ENCODE peak calls at places on chromosome 7, in five cellular contexts. L, Y, Q, B and W are unnamed samples.

GRCh38 chr7:149552778-149553177 is 55.2 kb upstream of the ZNF746 start:
- DNase-seq in L (no peak), Y (no peak), Q (no peak), B (no peak), W (no peak)

GRCh38 chr7:75583255-75583654 is 91.1 kb downstream of the SPDYE5 start:
- DNase-seq in L (no peak), Y (no peak), Q (no peak), B (no peak), W (no peak)

GRCh38 chr7:18638594-18639452 is 143.3 kb downstream of the HDAC9 start:
- DNase-seq in L (no peak), Y (peak; percentile 44), Q (peak; percentile 64), B (peak; percentile 82), W (peak; percentile 37)

GRCh38 chr7:37531225-37531624 is 82.6 kb upstream of the ELMO1 start:
- DNase-seq in L (no peak), Y (no peak), Q (no peak), B (no peak), W (no peak)

GRCh38 chr7:135385209-135385608 is 124.7 kb downstream of the CNOT4 start:
- DNase-seq in L (no peak), Y (peak; percentile 63), Q (peak; percentile 44), B (peak; percentile 70), W (peak; percentile 42)

GRCh38 chr7:83413425-83413824 is 235.5 kb downstream of the SEMA3E start:
- DNase-seq in L (no peak), Y (peak; percentile 60), Q (peak; percentile 23), B (peak; percentile 52), W (peak; percentile 57)

GRCh38 chr7:155864271-155864985 is 52.2 kb upstream of the SHH start:
- DNase-seq in L (no peak), Y (no peak), Q (no peak), B (no peak), W (no peak)

GRCh38 chr7:97016392-97017196 is 8.0 kb downstream of the DLX5 start:
- DNase-seq in L (peak; percentile 66), Y (no peak), Q (no peak), B (no peak), W (no peak)

GRCh38 chr7:44674381-44674780 is 68.0 kb downstream of the OGDH start:
- DNase-seq in L (no peak), Y (no peak), Q (no peak), B (no peak), W (no peak)

GRCh38 chr7:129213828-129214227 is 11.0 kb upstream of the AHCYL2 start:
- DNase-seq in L (no peak), Y (no peak), Q (no peak), B (no peak), W (no peak)

GRCh38 chr7:34821965-34822558 is 164.0 kb downstream of the NPSR1 start:
- DNase-seq in L (no peak), Y (no peak), Q (no peak), B (peak; percentile 14), W (no peak)

GRCh38 chr7:45890902-45891461 is 2.7 kb downstream of the IGFBP1 start:
- DNase-seq in L (peak; percentile 42), Y (peak; percentile 33), Q (peak; percentile 53), B (peak; percentile 63), W (peak; percentile 16)

GRCh38 chr7:126569402-126569801 is 683.3 kb downstream of the GRM8 start:
- DNase-seq in L (no peak), Y (peak; percentile 16), Q (no peak), B (no peak), W (peak; percentile 2)

GRCh38 chr7:8161398-8161828 is 100.6 kb downstream of the ICA1 start:
- DNase-seq in L (no peak), Y (no peak), Q (no peak), B (no peak), W (no peak)

GRCh38 chr7:2204446-2204845 is 28.3 kb downstream of the MAD1L1 start:
- DNase-seq in L (no peak), Y (no peak), Q (no peak), B (no peak), W (no peak)

GRCh38 chr7:45187089-45187945 is 29.7 kb downstream of the RAMP3 start:
- DNase-seq in L (no peak), Y (no peak), Q (no peak), B (no peak), W (no peak)

GRCh38 chr7:35571596-35572240 is 123.2 kb downstream of the HERPUD2 start:
- DNase-seq in L (no peak), Y (no peak), Q (no peak), B (no peak), W (no peak)

GRCh38 chr7:100176096-100176835 is 915 bp downstream of the GPC2 start:
- DNase-seq in L (no peak), Y (no peak), Q (no peak), B (no peak), W (no peak)

DNA sequence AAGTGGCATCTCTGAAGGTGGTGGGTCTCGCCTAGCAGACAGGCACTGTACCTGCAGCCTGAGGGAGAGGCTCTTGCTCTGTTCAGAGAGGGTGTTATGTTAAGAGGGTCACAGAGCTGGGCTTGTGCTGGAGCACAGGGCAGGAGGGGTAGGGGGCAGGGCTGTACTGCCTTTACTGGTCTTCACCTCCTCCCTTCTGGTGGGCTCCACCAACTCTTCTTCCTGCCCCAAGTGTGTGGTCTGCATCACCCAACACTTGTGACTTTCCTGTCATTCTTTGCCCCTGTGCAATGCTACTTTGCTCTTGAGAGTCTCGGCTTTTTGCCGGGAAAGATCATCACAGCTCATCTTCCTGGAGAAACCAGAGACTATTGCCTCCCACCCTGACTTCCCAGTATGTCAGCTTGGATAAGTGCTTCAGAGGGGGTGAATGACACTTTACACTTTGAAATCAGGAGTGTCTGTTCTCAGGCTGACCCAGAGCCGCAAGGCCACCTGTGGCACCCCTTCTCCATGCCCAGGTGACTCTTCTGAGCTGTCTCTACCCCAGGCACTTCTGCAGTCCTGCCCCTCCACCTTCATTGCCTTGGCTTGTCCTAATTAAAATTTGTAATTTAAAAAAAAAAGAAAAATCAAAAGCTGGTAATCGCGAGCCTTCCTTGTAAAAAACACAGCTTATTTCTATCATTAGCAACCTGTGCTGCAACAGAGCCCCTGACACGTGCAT is 38.4 kb upstream of the IKZF1 start:
- DNase-seq in L (no peak), Y (no peak), Q (no peak), B (no peak), W (no peak)
- H2AFZ ChIP-seq in L (no peak overlapping the region), Y (no peak overlapping the region), Q (no peak overlapping the region), B (no peak overlapping the region), W (no peak overlapping the region)

DNA sequence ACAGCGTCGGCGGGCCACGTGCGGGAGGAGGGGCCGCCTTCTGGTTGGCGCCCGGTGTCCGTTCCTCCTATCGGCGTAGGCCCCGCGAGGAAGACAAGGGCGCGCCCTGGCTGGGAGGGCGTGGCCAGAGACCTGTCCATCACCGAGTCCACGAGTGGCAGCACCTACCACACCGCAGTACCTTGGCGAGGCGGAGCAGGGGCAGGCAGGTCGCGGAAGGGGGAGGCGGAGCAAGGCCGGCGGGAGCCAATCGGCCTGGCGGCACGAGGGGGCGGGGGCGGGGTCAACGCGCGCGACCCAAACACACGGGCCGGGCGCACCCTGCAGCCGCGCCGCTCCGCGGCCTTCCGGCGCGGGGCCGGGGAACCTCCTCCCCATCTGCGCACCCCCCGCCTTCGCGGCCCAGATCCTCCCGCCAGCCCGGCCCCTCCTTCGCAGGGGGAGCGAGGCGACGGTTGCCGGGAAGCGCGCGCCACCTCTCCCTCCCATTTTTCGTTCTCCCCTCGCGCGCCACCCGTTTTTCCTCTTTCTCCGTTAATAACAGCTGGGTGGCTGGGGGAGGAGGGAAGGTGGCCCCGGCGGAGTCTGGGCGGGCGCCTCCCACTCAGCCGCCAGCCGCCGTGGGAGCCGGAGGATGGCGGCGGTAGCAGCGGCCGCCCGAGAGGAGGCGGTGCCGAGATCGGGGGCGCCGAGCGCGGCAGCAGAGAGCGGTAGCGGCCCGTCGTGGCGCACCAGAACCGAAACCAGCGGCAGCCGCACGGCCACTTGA is at the start of gene ZNRF2:
- DNase-seq in L (peak; percentile 95), Y (peak; percentile 99), Q (peak; percentile 95), B (peak; percentile 98), W (peak; percentile 98)
- H2AFZ ChIP-seq in L (peak within 1 kb of the TSS; percentile 98), Y (peak within 1 kb of the TSS; percentile 65), Q (peak within 1 kb of the TSS; percentile 96), B (peak within 1 kb of the TSS; percentile 87), W (peak within 1 kb of the TSS; percentile 86)

GRCh38 chr7:159012353-159013069 is 132.2 kb downstream of the VIPR2 start:
- DNase-seq in L (no peak), Y (no peak), Q (no peak), B (peak; percentile 4), W (no peak)
- H2AFZ ChIP-seq in L (no peak overlapping the region), Y (no peak overlapping the region), Q (no peak overlapping the region), B (no peak overlapping the region), W (no peak overlapping the region)

GRCh38 chr7:28958235-28958945 is at the start of gene TRIL:
- DNase-seq in L (peak; percentile 77), Y (peak; percentile 86), Q (peak; percentile 50), B (peak; percentile 77), W (peak; percentile 76)
- H2AFZ ChIP-seq in L (peak within 1 kb of the TSS; percentile 80), Y (peak within 1 kb of the TSS; percentile 13), Q (peak within 1 kb of the TSS; percentile 77), B (peak within 1 kb of the TSS; percentile 80), W (peak within 1 kb of the TSS; percentile 74)

GRCh38 chr7:131010714-131011436 is 276.9 kb upstream of the KLF14 start:
- DNase-seq in L (no peak), Y (peak; percentile 65), Q (peak; percentile 63), B (peak; percentile 78), W (peak; percentile 53)
- H2AFZ ChIP-seq in L (no peak overlapping the region), Y (no peak overlapping the region), Q (no peak overlapping the region), B (no peak overlapping the region), W (no peak overlapping the region)

GRCh38 chr7:91088156-91088555 is 176.1 kb upstream of the FZD1 start:
- DNase-seq in L (no peak), Y (no peak), Q (no peak), B (no peak), W (no peak)
- H2AFZ ChIP-seq in L (no peak overlapping the region), Y (no peak overlapping the region), Q (no peak overlapping the region), B (no peak overlapping the region), W (no peak overlapping the region)

DNA sequence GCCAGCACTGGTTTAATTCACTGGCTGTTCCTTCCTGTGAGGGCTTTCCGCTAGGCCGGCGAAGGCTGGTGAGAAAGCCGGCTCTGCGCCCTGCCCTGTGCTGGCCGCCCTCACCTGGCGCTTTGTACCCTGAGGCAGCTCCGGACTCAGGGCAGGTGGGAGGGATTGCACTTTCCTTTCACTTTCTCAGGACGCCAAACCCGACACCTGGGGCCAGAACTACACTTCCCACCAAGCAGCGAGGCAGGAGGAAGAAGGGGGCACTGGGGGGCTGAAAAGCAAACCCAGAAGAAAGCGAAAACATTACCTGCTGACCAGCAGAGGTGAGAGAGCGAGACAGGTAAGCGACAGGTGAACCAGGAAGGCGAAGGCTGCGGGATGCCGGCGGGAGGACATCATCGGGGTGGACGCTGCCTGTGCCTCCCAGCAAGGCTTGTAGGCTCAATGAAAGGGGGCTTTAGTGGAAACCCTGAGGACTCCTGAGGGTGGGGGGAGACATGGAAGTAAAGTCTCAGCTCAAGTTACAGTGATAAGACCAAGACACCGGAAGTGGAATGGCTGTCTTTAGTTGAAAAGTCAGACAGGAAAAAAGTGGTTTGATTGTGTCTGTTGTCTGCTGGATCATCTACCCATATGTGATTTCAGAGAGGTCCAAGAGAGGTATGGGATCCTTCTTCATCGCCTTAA is at the start of gene RAB19:
- DNase-seq in L (no peak), Y (no peak), Q (no peak), B (no peak), W (no peak)
- H2AFZ ChIP-seq in L (peak within 1 kb of the TSS; percentile 83), Y (no peak within 1 kb of the TSS), Q (peak within 1 kb of the TSS; percentile 11), B (no peak within 1 kb of the TSS), W (peak within 1 kb of the TSS; percentile 65)

DNA sequence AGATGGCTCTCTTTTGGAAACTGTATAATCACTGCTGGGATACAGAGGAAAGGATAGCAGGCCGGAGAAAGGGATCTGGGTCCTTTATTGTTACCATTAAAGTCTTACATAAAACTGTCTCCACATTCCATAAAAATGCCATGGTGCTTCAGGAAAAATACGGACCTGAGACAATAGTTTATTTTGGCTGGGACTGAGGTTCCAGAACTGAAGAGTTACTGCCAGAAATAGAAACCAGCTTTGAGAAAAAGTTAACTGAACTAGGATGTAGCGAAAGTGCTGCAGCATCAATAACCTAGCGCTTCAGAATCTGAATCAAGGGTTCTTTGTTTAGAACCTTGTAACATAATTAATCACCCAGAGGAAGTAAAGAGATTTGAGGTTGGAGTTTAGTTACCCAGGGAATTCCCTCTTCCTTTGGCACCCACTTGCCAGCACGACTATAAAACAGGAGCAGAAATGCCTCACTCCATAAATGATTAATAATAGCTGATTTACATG is 38.0 kb downstream of the MEOX2 start:
- DNase-seq in L (no peak), Y (peak; percentile 7), Q (no peak), B (no peak), W (peak; percentile 3)
- H2AFZ ChIP-seq in L (peak overlapping the region; percentile 54), Y (peak overlapping the region; percentile 35), Q (no peak overlapping the region), B (no peak overlapping the region), W (no peak overlapping the region)